ENCODE peak calls at places on chromosomes 4 and X, in five cellular contexts. Y is breast epithelium, G is psoas muscle, C is endodermal cell, D is lower lobe of right lung. O is an unnamed sample. For H3K9me3, the result is how much of the 10 kb centered on the place peaks cover.

GRCh38 chrX:38220936-38221386 is 290 bp upstream of the SRPX start:
- DNase-seq in Y (no peak), G (peak), C (no peak), D (no peak), O (no peak)

GRCh38 chrX:28693101-28693500 is 105.9 kb downstream of the IL1RAPL1 start:
- DNase-seq in Y (no peak), G (no peak), C (no peak), D (no peak), O (no peak)

GRCh38 chrX:51332188-51332942 is at the start of gene NUDT10:
- DNase-seq in Y (no peak), G (peak), C (peak), D (peak), O (no peak)

GRCh38 chr4:66562276-66562806 is 892.1 kb upstream of the EPHA5 start:
- DNase-seq in Y (no peak), G (no peak), C (no peak), D (no peak), O (no peak)

GRCh38 chrX:134171661-134172587 is 65.1 kb upstream of the CCDC160 start:
- DNase-seq in Y (no peak), G (peak), C (peak), D (no peak), O (no peak)

GRCh38 chrX:40058719-40059118 is 39.0 kb downstream of the BCOR start:
- DNase-seq in Y (no peak), G (no peak), C (no peak), D (peak), O (no peak)

GRCh38 chr4:128871948-128872347 is 62.4 kb downstream of the JADE1 start:
- DNase-seq in Y (no peak), G (no peak), C (no peak), D (no peak), O (no peak)

GRCh38 chrX:154074199-154074598 is 23.3 kb downstream of the MECP2 start:
- DNase-seq in Y (no peak), G (no peak), C (peak), D (no peak), O (no peak)

GRCh38 chrX:24371391-24371972 is 11.0 kb downstream of the SUPT20HL1 start:
- DNase-seq in Y (peak), G (peak), C (peak), D (no peak), O (peak)

GRCh38 chr4:89357787-89358186 is 50.2 kb upstream of the GPRIN3 start:
- DNase-seq in Y (no peak), G (no peak), C (no peak), D (no peak), O (no peak)

GRCh38 chr4:2393353-2394270 is 24.8 kb downstream of the ZFYVE28 start:
- DNase-seq in Y (no peak), G (no peak), C (peak), D (no peak), O (no peak)

GRCh38 chrX:146243071-146243470 is 425.4 kb downstream of the SLITRK2 start:
- DNase-seq in Y (no peak), G (no peak), C (no peak), D (no peak), O (no peak)

GRCh38 chr4:150816491-150816890 is 198.6 kb downstream of the LRBA start:
- DNase-seq in Y (no peak), G (no peak), C (no peak), D (no peak), O (no peak)

GRCh38 chrX:20515841-20516461 is 249.2 kb upstream of the RPS6KA3 start:
- DNase-seq in Y (no peak), G (no peak), C (no peak), D (no peak), O (no peak)

GRCh38 chr4:14023036-14023435 is 395.5 kb upstream of the BOD1L1 start:
- DNase-seq in Y (no peak), G (no peak), C (no peak), D (no peak), O (no peak)

GRCh38 chr4:14023901-14024300 is 396.4 kb upstream of the BOD1L1 start:
- DNase-seq in Y (no peak), G (no peak), C (no peak), D (no peak), O (no peak)

GRCh38 chr4:14025891-14026290 is 398.4 kb upstream of the BOD1L1 start:
- DNase-seq in Y (no peak), G (no peak), C (no peak), D (no peak), O (no peak)

GRCh38 chr4:14025093-14025492 is 397.6 kb upstream of the BOD1L1 start:
- DNase-seq in Y (no peak), G (no peak), C (no peak), D (no peak), O (no peak)

GRCh38 chr4:14022428-14022827 is 394.9 kb upstream of the BOD1L1 start:
- DNase-seq in Y (no peak), G (no peak), C (no peak), D (no peak), O (no peak)
- H3K9me3 ChIP-seq in Y (under half), G (under half), C (under half), D (under half), O (under half)

GRCh38 chr4:142660728-142661127 is 185.4 kb downstream of the INPP4B start:
- DNase-seq in Y (no peak), G (no peak), C (peak), D (no peak), O (no peak)
- H3K9me3 ChIP-seq in Y (half or more), G (under half), C (under half), D (under half), O (under half)

GRCh38 chr4:11337287-11337686 is 91.4 kb downstream of the HS3ST1 start:
- DNase-seq in Y (no peak), G (no peak), C (no peak), D (no peak), O (no peak)
- H3K9me3 ChIP-seq in Y (under half), G (under half), C (under half), D (under half), O (under half)

DNA sequence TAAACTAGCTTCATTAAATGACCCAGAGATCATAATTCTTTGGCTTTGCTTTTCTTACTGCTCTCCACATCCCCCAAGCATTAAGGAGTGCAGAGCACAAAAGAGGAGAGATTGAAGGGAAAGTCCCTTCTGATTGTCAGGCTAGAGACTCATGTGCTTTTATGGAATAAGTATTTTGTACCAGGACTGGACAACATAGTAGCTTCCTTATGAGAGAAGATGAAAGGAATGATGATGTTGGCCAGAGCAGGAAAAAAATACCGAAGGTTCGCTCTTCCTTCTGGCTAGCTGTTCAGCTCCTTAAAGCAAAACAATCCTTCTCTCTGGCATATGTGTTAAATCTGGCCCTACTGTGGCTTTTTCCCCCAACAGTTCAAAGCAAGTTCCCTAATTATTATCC is 53.1 kb downstream of the HOPX start:
- DNase-seq in Y (no peak), G (no peak), C (no peak), D (no peak), O (no peak)
- H3K9me3 ChIP-seq in Y (under half), G (under half), C (under half), D (under half), O (under half)

GRCh38 chr4:337143-337931 is at the start of gene ZNF141:
- DNase-seq in Y (peak), G (peak), C (peak), D (peak), O (peak)

GRCh38 chr4:336099-336892 is 1.3 kb upstream of the ZNF141 start:
- DNase-seq in Y (no peak), G (peak), C (peak), D (peak), O (no peak)

GRCh38 chr4:337932-338758 is 531 bp downstream of the ZNF141 start:
- DNase-seq in Y (no peak), G (peak), C (no peak), D (peak), O (no peak)

GRCh38 chr4:336893-337142 is 796 bp upstream of the ZNF141 start:
- DNase-seq in Y (no peak), G (peak), C (no peak), D (no peak), O (no peak)

GRCh38 chr4:335515-335914 is 2.1 kb upstream of the ZNF141 start:
- DNase-seq in Y (no peak), G (no peak), C (no peak), D (no peak), O (no peak)
- H3K9me3 ChIP-seq in Y (under half), G (under half), C (under half), D (under half), O (under half)

GRCh38 chrX:144810539-144810938 is 436.8 kb upstream of the SPANXN1 start:
- DNase-seq in Y (no peak), G (no peak), C (no peak), D (no peak), O (no peak)

DNA sequence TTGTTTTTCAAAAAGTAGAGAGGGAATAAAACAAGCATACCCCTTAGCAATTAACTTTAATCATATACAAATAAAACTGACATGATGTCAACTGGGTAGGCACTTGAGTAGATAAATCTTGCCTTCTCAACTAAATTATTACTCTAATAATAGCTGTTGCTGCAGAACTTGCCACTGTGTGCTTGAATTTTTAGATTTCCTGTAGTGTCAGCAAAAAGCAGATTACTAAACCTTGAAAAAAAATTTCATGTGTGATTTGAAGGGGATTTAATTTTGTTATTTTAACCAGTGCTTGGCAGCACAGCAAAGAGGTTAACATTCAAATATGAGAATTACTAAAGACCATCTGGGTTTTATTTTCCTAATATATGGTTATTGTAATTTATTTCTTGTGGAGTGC is 438.3 kb upstream of the SPANXN1 start:
- DNase-seq in Y (no peak), G (no peak), C (no peak), D (no peak), O (no peak)
- H3K9me3 ChIP-seq in Y (under half), G (under half), C (under half), D (under half), O (under half)

GRCh38 chr4:186032259-186032658 is 36.7 kb upstream of the TLR3 start:
- DNase-seq in Y (no peak), G (no peak), C (peak), D (no peak), O (no peak)

GRCh38 chr4:186027405-186027804 is 41.6 kb upstream of the TLR3 start:
- DNase-seq in Y (no peak), G (no peak), C (no peak), D (no peak), O (no peak)

GRCh38 chr4:186033027-186033426 is 35.9 kb upstream of the TLR3 start:
- DNase-seq in Y (no peak), G (no peak), C (no peak), D (no peak), O (no peak)

GRCh38 chr4:186029731-186030421 is 39.1 kb upstream of the TLR3 start:
- DNase-seq in Y (peak), G (peak), C (peak), D (peak), O (no peak)

DNA sequence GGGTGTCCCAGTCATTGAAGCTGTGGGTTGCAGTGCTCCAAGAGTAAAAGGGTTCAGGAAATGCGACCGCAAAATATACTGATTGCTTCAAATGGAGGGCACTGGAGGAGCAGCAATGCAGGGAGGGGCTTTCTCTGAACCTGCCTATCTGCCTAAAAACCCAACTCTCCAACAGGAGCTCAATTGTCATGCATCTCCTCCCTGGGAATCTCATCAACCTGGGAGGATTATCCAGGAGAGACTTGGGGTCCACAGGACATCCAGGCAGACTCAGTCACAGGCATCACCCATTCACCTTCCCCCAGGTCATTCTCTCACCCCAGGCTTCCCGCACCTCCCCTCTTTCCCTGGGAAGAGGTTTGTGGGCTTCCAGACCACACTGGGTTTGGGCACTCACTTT is 38.2 kb upstream of the TLR3 start:
- DNase-seq in Y (no peak), G (no peak), C (no peak), D (no peak), O (no peak)
- H3K9me3 ChIP-seq in Y (under half), G (under half), C (half or more), D (under half), O (under half)

GRCh38 chr4:76357981-76358380 is 51.4 kb downstream of the STBD1 start:
- DNase-seq in Y (no peak), G (no peak), C (no peak), D (no peak), O (no peak)
- H3K9me3 ChIP-seq in Y (under half), G (under half), C (under half), D (under half), O (under half)

GRCh38 chrX:141832247-141832646 is 5.9 kb upstream of the MAGEC3 start:
- DNase-seq in Y (no peak), G (no peak), C (no peak), D (no peak), O (no peak)

GRCh38 chrX:141839856-141840255 is 1.7 kb downstream of the MAGEC3 start:
- DNase-seq in Y (no peak), G (no peak), C (no peak), D (no peak), O (no peak)

DNA sequence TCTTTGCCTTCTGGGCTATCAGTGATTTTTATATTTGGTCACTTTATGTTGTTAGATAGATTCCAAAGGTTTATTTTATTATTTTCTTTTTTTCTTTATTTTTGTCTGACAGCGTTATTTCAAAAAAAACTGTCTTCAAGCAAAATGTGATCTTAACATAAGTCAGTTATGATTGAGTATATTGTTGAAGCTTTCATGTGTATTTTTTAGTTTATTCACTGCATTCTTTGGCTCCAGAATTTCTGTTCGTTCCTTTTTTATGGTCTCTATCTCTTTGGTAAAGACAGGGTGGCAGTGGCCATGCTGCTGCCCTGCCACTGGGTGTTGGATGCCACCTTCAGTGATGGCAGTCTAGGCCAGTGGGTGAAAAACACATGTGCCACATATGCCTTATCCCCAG is at the start of gene MAGEC3:
- DNase-seq in Y (no peak), G (no peak), C (no peak), D (no peak), O (no peak)
- H3K9me3 ChIP-seq in Y (under half), G (under half), C (under half), D (under half), O (under half)